ENCODE peak calls at places on chromosomes 16 and 17, in five cellular contexts. One of them, this sample, is unnamed.

GRCh38 chr17:35898283-35899070 is 18.3 kb upstream of the CCL5 start:
- DNase-seq in nephron progenitor cell: no peak
- DNase-seq in AG09309: no peak
- DNase-seq in tibial artery: peak; percentile 56
- DNase-seq in fibroblast of mammary gland: no peak
- DNase-seq in this sample: no peak

GRCh38 chr16:907819-908218 is 63.0 kb downstream of the LMF1 start:
- DNase-seq in nephron progenitor cell: peak; percentile 2
- DNase-seq in AG09309: no peak
- DNase-seq in tibial artery: no peak
- DNase-seq in fibroblast of mammary gland: no peak
- DNase-seq in this sample: no peak

GRCh38 chr17:68600881-68601564 is at the start of gene FAM20A:
- DNase-seq in nephron progenitor cell: peak; percentile 51
- DNase-seq in AG09309: no peak
- DNase-seq in tibial artery: no peak
- DNase-seq in fibroblast of mammary gland: no peak
- DNase-seq in this sample: peak; percentile 38

GRCh38 chr16:86510465-86511261 is at the start of gene FOXF1:
- DNase-seq in nephron progenitor cell: no peak
- DNase-seq in AG09309: no peak
- DNase-seq in tibial artery: no peak
- DNase-seq in fibroblast of mammary gland: peak; percentile 59
- DNase-seq in this sample: no peak

GRCh38 chr17:73196500-73196899 is 3.6 kb downstream of the COG1 start:
- DNase-seq in nephron progenitor cell: peak; percentile 33
- DNase-seq in AG09309: peak; percentile 4
- DNase-seq in tibial artery: peak; percentile 65
- DNase-seq in fibroblast of mammary gland: no peak
- DNase-seq in this sample: peak; percentile 49

GRCh38 chr16:31099860-31100638 is 5.5 kb upstream of the VKORC1 start:
- DNase-seq in nephron progenitor cell: no peak
- DNase-seq in AG09309: no peak
- DNase-seq in tibial artery: no peak
- DNase-seq in fibroblast of mammary gland: peak; percentile 91
- DNase-seq in this sample: no peak

GRCh38 chr16:86761117-86761971 is 183.0 kb downstream of the FOXL1 start:
- DNase-seq in nephron progenitor cell: peak; percentile 84
- DNase-seq in AG09309: no peak
- DNase-seq in tibial artery: peak; percentile 87
- DNase-seq in fibroblast of mammary gland: peak; percentile 79
- DNase-seq in this sample: peak; percentile 31

GRCh38 chr17:8080799-8081219 is 6.7 kb downstream of the ALOX12B start:
- DNase-seq in nephron progenitor cell: no peak
- DNase-seq in AG09309: no peak
- DNase-seq in tibial artery: no peak
- DNase-seq in fibroblast of mammary gland: no peak
- DNase-seq in this sample: no peak

GRCh38 chr17:2405247-2405926 is 4.5 kb upstream of the MNT start:
- DNase-seq in nephron progenitor cell: no peak
- DNase-seq in AG09309: peak; percentile 81
- DNase-seq in tibial artery: no peak
- DNase-seq in fibroblast of mammary gland: peak; percentile 97
- DNase-seq in this sample: peak; percentile 20

GRCh38 chr17:4433515-4434031 is at the start of gene SPNS3:
- DNase-seq in nephron progenitor cell: no peak
- DNase-seq in AG09309: no peak
- DNase-seq in tibial artery: no peak
- DNase-seq in fibroblast of mammary gland: no peak
- DNase-seq in this sample: no peak

GRCh38 chr17:40510328-40510648 is 8.9 kb upstream of the TNS4 start:
- DNase-seq in nephron progenitor cell: no peak
- DNase-seq in AG09309: no peak
- DNase-seq in tibial artery: peak; percentile 27
- DNase-seq in fibroblast of mammary gland: peak; percentile 93
- DNase-seq in this sample: no peak

GRCh38 chr16:85419503-85420408 is 193.4 kb upstream of the GSE1 start:
- DNase-seq in nephron progenitor cell: peak; percentile 3
- DNase-seq in AG09309: no peak
- DNase-seq in tibial artery: no peak
- DNase-seq in fibroblast of mammary gland: no peak
- DNase-seq in this sample: no peak

GRCh38 chr16:88448461-88449266 is 4.4 kb upstream of the ZFPM1 start:
- DNase-seq in nephron progenitor cell: no peak
- DNase-seq in AG09309: no peak
- DNase-seq in tibial artery: no peak
- DNase-seq in fibroblast of mammary gland: no peak
- DNase-seq in this sample: no peak

GRCh38 chr17:80212962-80213650 is 7.0 kb downstream of the SGSH start:
- DNase-seq in nephron progenitor cell: no peak
- DNase-seq in AG09309: no peak
- DNase-seq in tibial artery: no peak
- DNase-seq in fibroblast of mammary gland: no peak
- DNase-seq in this sample: no peak

GRCh38 chr16:59121411-59121810 is 387.3 kb upstream of the GOT2 start:
- DNase-seq in nephron progenitor cell: no peak
- DNase-seq in AG09309: no peak
- DNase-seq in tibial artery: no peak
- DNase-seq in fibroblast of mammary gland: no peak
- DNase-seq in this sample: no peak

GRCh38 chr17:78991906-78992532 is 12.3 kb upstream of the LGALS3BP start:
- DNase-seq in nephron progenitor cell: no peak
- DNase-seq in AG09309: no peak
- DNase-seq in tibial artery: peak; percentile 43
- DNase-seq in fibroblast of mammary gland: no peak
- DNase-seq in this sample: no peak

GRCh38 chr16:12215302-12216105 is 239.0 kb downstream of the SNX29 start:
- DNase-seq in nephron progenitor cell: no peak
- DNase-seq in AG09309: no peak
- DNase-seq in tibial artery: no peak
- DNase-seq in fibroblast of mammary gland: no peak
- DNase-seq in this sample: no peak
- TF ChIP-seq CTCF in nephron progenitor cell: peak; percentile 49
- TF ChIP-seq CTCF in AG09309: peak; percentile 32
- TF ChIP-seq CTCF in tibial artery: no peak
- TF ChIP-seq CTCF in fibroblast of mammary gland: peak; percentile 31
- TF ChIP-seq CTCF in this sample: no peak

GRCh38 chr17:37490022-37490587 is 414 bp downstream of the DUSP14 start:
- DNase-seq in nephron progenitor cell: peak; percentile 87
- DNase-seq in AG09309: no peak
- DNase-seq in tibial artery: peak; percentile 80
- DNase-seq in fibroblast of mammary gland: peak; percentile 51
- DNase-seq in this sample: no peak

GRCh38 chr17:37490638-37491614 is 1.2 kb downstream of the DUSP14 start:
- DNase-seq in nephron progenitor cell: peak; percentile 34
- DNase-seq in AG09309: no peak
- DNase-seq in tibial artery: peak; percentile 79
- DNase-seq in fibroblast of mammary gland: peak; percentile 92
- DNase-seq in this sample: no peak

GRCh38 chr17:37488607-37489196 is 989 bp upstream of the DUSP14 start:
- DNase-seq in nephron progenitor cell: peak; percentile 39
- DNase-seq in AG09309: peak; percentile 74
- DNase-seq in tibial artery: peak; percentile 92
- DNase-seq in fibroblast of mammary gland: peak; percentile 98
- DNase-seq in this sample: peak; percentile 75

GRCh38 chr17:37488009-37488604 is 1.6 kb upstream of the DUSP14 start:
- DNase-seq in nephron progenitor cell: no peak
- DNase-seq in AG09309: peak; percentile 87
- DNase-seq in tibial artery: no peak
- DNase-seq in fibroblast of mammary gland: peak; percentile 98
- DNase-seq in this sample: no peak

DNA sequence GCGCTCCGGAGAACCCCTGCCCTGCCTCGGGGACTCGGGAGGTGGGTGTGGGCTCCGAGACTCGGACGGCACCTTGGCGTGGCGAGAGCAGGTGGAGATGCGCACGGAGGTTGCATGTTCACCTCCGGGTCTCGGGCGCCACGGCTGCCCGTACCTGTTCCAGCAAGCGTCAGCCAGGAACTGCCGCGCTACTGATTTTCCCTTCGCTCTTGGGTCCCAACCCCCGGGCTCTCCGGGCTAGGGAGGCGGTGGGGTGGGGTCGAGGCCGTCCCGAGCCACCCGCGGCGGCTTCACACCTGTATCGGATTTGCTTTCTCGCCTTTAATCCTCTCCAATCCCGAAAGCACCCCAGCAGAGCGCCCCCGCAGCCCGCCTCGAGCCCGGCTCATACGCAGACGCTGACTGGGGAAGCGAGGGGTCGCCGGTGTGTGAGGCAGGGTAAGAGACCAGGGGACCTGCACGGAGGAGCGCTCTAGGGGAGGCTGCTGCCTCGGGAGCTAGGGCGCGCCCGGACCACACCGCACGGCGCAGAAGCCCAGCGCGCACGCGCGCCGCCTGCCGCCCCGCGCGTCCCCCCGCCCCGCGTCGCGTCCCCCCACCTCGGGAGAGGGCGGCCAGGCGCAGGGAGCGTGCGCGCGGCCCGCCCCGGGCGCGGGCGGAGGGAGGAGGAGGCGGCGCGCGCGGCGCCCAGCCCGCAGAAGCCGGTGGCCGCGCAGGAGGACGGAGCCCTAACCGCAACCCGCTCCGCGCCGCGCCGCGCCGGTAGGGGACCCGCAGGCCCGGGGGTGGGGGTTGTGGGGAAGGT is at the start of gene DUSP14:
- DNase-seq in nephron progenitor cell: peak; percentile 85
- DNase-seq in AG09309: no peak
- DNase-seq in tibial artery: peak; percentile 89
- DNase-seq in fibroblast of mammary gland: peak; percentile 67
- DNase-seq in this sample: peak; percentile 80
- TF ChIP-seq CTCF in nephron progenitor cell: no peak
- TF ChIP-seq CTCF in AG09309: peak; percentile 10
- TF ChIP-seq CTCF in tibial artery: no peak
- TF ChIP-seq CTCF in fibroblast of mammary gland: no peak
- TF ChIP-seq CTCF in this sample: no peak

DNA sequence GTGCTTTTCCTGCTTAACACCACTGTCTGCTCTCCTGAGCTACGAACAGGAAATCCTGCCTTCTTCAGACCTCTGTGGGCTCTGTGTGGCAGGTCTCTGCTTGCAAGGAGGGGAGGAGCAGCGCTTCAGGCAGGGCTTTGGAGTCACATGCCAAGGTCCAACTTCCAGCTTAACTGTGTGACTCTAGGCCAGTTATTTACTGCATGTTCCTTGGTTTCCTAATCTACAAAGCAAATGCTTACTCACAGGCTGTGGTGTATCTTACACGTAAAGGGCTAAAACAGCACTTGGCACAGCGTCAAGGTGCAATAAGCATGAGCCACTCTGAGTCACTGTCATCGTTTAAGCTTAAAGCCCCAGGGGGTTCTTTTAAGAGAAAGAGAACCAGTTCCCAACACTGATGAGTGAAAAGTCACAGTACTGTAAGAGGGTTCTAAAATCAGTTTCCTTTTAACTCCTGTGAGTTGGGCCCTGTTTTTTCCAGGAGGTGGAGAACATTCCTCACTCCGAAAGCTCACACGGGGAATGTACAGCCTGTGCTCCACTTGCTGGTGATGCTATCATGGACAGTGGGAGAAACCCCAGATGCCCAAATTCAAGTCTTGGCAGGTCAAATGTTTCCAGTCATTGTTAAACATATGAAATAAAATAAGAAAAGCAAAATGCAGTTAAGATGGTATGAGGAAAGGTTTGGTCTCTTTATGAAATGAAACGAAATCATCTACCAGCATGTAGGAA is 54.1 kb upstream of the BCAR1 start:
- DNase-seq in nephron progenitor cell: no peak
- DNase-seq in AG09309: peak; percentile 100
- DNase-seq in tibial artery: peak; percentile 90
- DNase-seq in fibroblast of mammary gland: peak; percentile 100
- DNase-seq in this sample: peak; percentile 16
- TF ChIP-seq CTCF in nephron progenitor cell: no peak
- TF ChIP-seq CTCF in AG09309: peak; percentile 23
- TF ChIP-seq CTCF in tibial artery: no peak
- TF ChIP-seq CTCF in fibroblast of mammary gland: peak; percentile 15
- TF ChIP-seq CTCF in this sample: no peak

GRCh38 chr16:17269434-17269833 is 201.3 kb downstream of the XYLT1 start:
- DNase-seq in nephron progenitor cell: no peak
- DNase-seq in AG09309: no peak
- DNase-seq in tibial artery: no peak
- DNase-seq in fibroblast of mammary gland: peak; percentile 50
- DNase-seq in this sample: no peak
- TF ChIP-seq CTCF in nephron progenitor cell: no peak
- TF ChIP-seq CTCF in AG09309: no peak
- TF ChIP-seq CTCF in tibial artery: no peak
- TF ChIP-seq CTCF in fibroblast of mammary gland: no peak
- TF ChIP-seq CTCF in this sample: no peak

GRCh38 chr16:17605784-17606183 is 135.0 kb upstream of the XYLT1 start:
- DNase-seq in nephron progenitor cell: no peak
- DNase-seq in AG09309: no peak
- DNase-seq in tibial artery: no peak
- DNase-seq in fibroblast of mammary gland: no peak
- DNase-seq in this sample: no peak
- TF ChIP-seq CTCF in nephron progenitor cell: no peak
- TF ChIP-seq CTCF in AG09309: no peak
- TF ChIP-seq CTCF in tibial artery: no peak
- TF ChIP-seq CTCF in fibroblast of mammary gland: no peak
- TF ChIP-seq CTCF in this sample: no peak